ENCODE peak calls at places on chromosomes 5 and 9, in six cellular contexts. H, E, U, T, K and F are unnamed samples.
A peak's percentile ranks its signal among the peaks of the same experiment; 100 is the strongest.

GRCh38 chr5:80192507-80193241 is 63.2 kb downstream of the SERINC5 start:
- DNase-seq in T (no peak), E (no peak), H (peak; percentile 26), K (no peak), U (no peak), F (no peak)

GRCh38 chr5:134566181-134566740 is 40.8 kb downstream of the JADE2 start:
- DNase-seq in H (no peak), E (no peak), U (no peak), K (no peak), T (no peak), F (no peak)

GRCh38 chr9:107141967-107142366 is 141.1 kb upstream of the RAD23B start:
- DNase-seq in E (no peak), H (no peak), K (no peak), U (no peak), T (peak; percentile 30), F (peak; percentile 28)

GRCh38 chr9:100427366-100428263 is 672 bp downstream of the MSANTD3 start:
- DNase-seq in H (no peak), K (no peak), U (no peak), E (peak; percentile 4), T (peak; percentile 64), F (peak; percentile 42)

GRCh38 chr5:56814361-56814962 is 887 bp upstream of the MAP3K1 start:
- DNase-seq in K (no peak), E (peak; percentile 22), T (no peak), H (no peak), U (no peak), F (no peak)

GRCh38 chr9:123684393-123685149 is 245.4 kb downstream of the DENND1A start:
- DNase-seq in H (no peak), U (no peak), T (no peak), E (no peak), K (no peak), F (peak; percentile 45)

GRCh38 chr9:89380437-89381307 is 62.4 kb downstream of the SECISBP2 start:
- DNase-seq in H (no peak), T (no peak), K (no peak), E (no peak), U (no peak), F (no peak)

GRCh38 chr5:10537614-10538013 is 26.3 kb upstream of the ANKRD33B start:
- DNase-seq in H (no peak), U (no peak), K (no peak), T (no peak), E (no peak), F (no peak)

GRCh38 chr5:123367739-123368138 is 55.5 kb downstream of the CEP120 start:
- DNase-seq in T (peak; percentile 48), E (no peak), U (no peak), K (no peak), H (no peak), F (peak; percentile 15)

GRCh38 chr9:124771867-124772621 is 933 bp upstream of the NR6A1 start:
- DNase-seq in T (peak; percentile 85), K (peak; percentile 57), H (no peak), E (peak; percentile 40), U (no peak), F (peak; percentile 62)

GRCh38 chr9:682633-683508 is 158.6 kb upstream of the DMRT1 start:
- DNase-seq in E (no peak), T (peak; percentile 34), K (no peak), U (no peak), H (no peak), F (no peak)

GRCh38 chr5:126100767-126101166 is 322.4 kb upstream of the GRAMD2B start:
- DNase-seq in H (no peak), U (no peak), K (no peak), E (no peak), T (peak; percentile 29), F (no peak)

GRCh38 chr5:132764671-132765070 is 12.4 kb downstream of the SEPTIN8 start:
- DNase-seq in K (no peak), H (no peak), E (no peak), T (no peak), U (no peak), F (no peak)

GRCh38 chr9:82035332-82035731 is 46.8 kb downstream of the SPATA31D1 start:
- DNase-seq in K (no peak), E (no peak), T (no peak), H (no peak), U (no peak), F (no peak)

GRCh38 chr9:95316794-95317118 is 753 bp downstream of the FANCC start:
- DNase-seq in H (no peak), T (peak; percentile 70), K (no peak), U (no peak), E (peak; percentile 75), F (peak; percentile 69)

GRCh38 chr5:32571128-32571527 is 14.2 kb upstream of the SUB1 start:
- DNase-seq in U (no peak), H (no peak), T (no peak), E (no peak), K (no peak), F (no peak)

GRCh38 chr9:81622471-81623245 is 66.7 kb downstream of the TLE1 start:
- DNase-seq in H (no peak), T (no peak), E (no peak), K (no peak), U (no peak), F (no peak)

GRCh38 chr9:123099042-123099441 is 65.6 kb downstream of the GPR21 start:
- DNase-seq in U (no peak), E (no peak), K (no peak), T (no peak), H (no peak), F (no peak)

GRCh38 chr9:69971643-69972449 is 71.8 kb upstream of the MAMDC2 start:
- DNase-seq in E (peak; percentile 51), H (peak; percentile 44), U (peak; percentile 25), K (peak; percentile 41), T (peak; percentile 73), F (peak; percentile 58)
- H3K4me3 ChIP-seq in E (no peak overlapping the region), H (no peak overlapping the region), U (no peak overlapping the region), K (no peak overlapping the region), T (no peak overlapping the region), F (no peak overlapping the region)

GRCh38 chr5:158725223-158725825 is 374.4 kb downstream of the EBF1 start:
- DNase-seq in T (no peak), E (no peak), H (no peak), K (no peak), U (no peak), F (no peak)
- TF ChIP-seq CTCF in T (no peak), E (peak; percentile 25), H (no peak), K (no peak), U (peak; percentile 42), F (no peak)

DNA sequence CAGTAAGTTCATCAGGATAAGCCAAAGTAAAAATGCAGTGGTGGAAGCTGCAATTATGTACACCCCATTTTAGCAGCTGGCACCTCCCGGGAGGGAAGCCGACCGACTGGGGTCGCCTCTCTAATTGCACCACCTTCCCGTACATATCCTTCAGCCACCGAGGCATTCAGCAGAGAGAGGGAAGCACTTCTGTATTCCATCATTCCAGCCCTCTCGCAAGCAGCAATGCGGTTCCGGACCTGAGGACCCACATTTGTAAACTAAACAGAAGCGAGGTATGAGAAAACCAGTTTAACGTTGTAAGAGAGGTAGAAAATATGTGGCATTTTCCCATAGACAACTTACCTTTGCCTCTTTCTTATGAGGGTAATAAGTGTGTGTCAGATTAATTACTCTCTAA is 123.7 kb upstream of the RETREG1 start:
- DNase-seq in H (no peak), T (no peak), E (no peak), U (no peak), K (no peak), F (no peak)
- H3K4me3 ChIP-seq in H (no peak overlapping the region), T (no peak overlapping the region), E (no peak overlapping the region), U (no peak overlapping the region), K (no peak overlapping the region), F (no peak overlapping the region)

GRCh38 chr5:12695651-12696050 is 791.4 kb upstream of the CTNND2 start:
- DNase-seq in K (no peak), E (no peak), T (no peak), H (no peak), U (no peak), F (no peak)

DNA sequence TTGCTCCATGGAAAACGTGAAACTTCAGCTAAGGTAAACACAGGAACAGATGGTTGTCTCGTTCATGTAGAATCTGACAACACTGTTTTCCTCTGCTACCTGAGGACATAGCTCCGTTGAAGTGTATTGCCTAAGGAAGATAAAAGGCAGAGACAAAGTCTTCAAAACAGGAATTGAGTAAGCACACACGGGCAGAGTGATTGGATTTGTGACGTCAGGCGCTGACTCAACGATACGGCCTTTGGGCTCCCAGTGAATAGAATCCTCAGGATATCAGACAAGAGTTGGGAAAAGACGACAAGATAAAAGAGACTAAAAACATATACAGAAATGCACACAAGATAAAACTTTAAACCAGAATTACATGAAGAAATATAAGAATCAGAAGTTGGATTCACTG is 787.1 kb upstream of the CTNND2 start:
- DNase-seq in K (no peak), U (no peak), T (no peak), E (no peak), H (no peak), F (no peak)
- TF ChIP-seq CTCF in K (no peak), U (no peak), T (no peak), E (no peak), H (no peak), F (no peak)

GRCh38 chr5:176836811-176837706 is 26.7 kb downstream of the UNC5A start:
- DNase-seq in U (no peak), H (no peak), E (no peak), T (no peak), K (no peak), F (no peak)
- H3K4me3 ChIP-seq in U (no peak overlapping the region), H (no peak overlapping the region), E (no peak overlapping the region), T (no peak overlapping the region), K (no peak overlapping the region), F (no peak overlapping the region)

GRCh38 chr5:26388946-26389345 is 649.4 kb downstream of the CDH9 start:
- DNase-seq in H (no peak), E (no peak), K (no peak), T (no peak), U (peak; percentile 67), F (no peak)

GRCh38 chr5:26386532-26386931 is 651.9 kb downstream of the CDH9 start:
- DNase-seq in E (no peak), H (no peak), U (no peak), K (no peak), T (no peak), F (no peak)
- TF ChIP-seq CTCF in E (no peak), H (no peak), U (no peak), K (no peak), T (no peak), F (no peak)